ENCODE peak calls at places on chromosomes 12 and 14, in nine cellular contexts. One of them, this sample, is unnamed.

GRCh38 chr12:123897221-123897620 is 75.4 kb downstream of the CCDC92 start:
- DNase-seq in SW 1271: no peak
- DNase-seq in GOT3: no peak
- DNase-seq in activated T-cell treated with anti-CD3 and anti-CD28 coated beads, Interleukin-2, amount 50 U/mL, for 48 hours: no peak
- DNase-seq in HS-5: peak
- DNase-seq in substantia nigra: no peak
- DNase-seq in NCI-H2081: no peak
- DNase-seq in SK-MEL-5: no peak
- DNase-seq in HCEC 1CT: peak
- DNase-seq in this sample: no peak

GRCh38 chr12:45938566-45938965 is 51.8 kb downstream of the SCAF11 start:
- DNase-seq in substantia nigra: no peak
- DNase-seq in SW 1271: no peak
- DNase-seq in activated T-cell treated with anti-CD3 and anti-CD28 coated beads, Interleukin-2, amount 50 U/mL, for 48 hours: no peak
- DNase-seq in HS-5: no peak
- DNase-seq in HCEC 1CT: no peak
- DNase-seq in SK-MEL-5: no peak
- DNase-seq in GOT3: no peak
- DNase-seq in NCI-H2081: no peak
- DNase-seq in this sample: no peak

GRCh38 chr14:51845811-51846210 is 14.6 kb upstream of the GNG2 start:
- DNase-seq in HS-5: no peak
- DNase-seq in NCI-H2081: no peak
- DNase-seq in activated T-cell treated with anti-CD3 and anti-CD28 coated beads, Interleukin-2, amount 50 U/mL, for 48 hours: no peak
- DNase-seq in HCEC 1CT: peak
- DNase-seq in SK-MEL-5: no peak
- DNase-seq in GOT3: no peak
- DNase-seq in SW 1271: no peak
- DNase-seq in substantia nigra: no peak
- DNase-seq in this sample: no peak

GRCh38 chr14:68785817-68786490 is 6.9 kb downstream of the ZFP36L1 start:
- DNase-seq in HS-5: no peak
- DNase-seq in SW 1271: no peak
- DNase-seq in GOT3: no peak
- DNase-seq in HCEC 1CT: peak
- DNase-seq in SK-MEL-5: no peak
- DNase-seq in substantia nigra: no peak
- DNase-seq in NCI-H2081: no peak
- DNase-seq in activated T-cell treated with anti-CD3 and anti-CD28 coated beads, Interleukin-2, amount 50 U/mL, for 48 hours: peak
- DNase-seq in this sample: peak

GRCh38 chr14:59358105-59358504 is 107.1 kb downstream of the GPR135 start:
- DNase-seq in NCI-H2081: no peak
- DNase-seq in HS-5: peak
- DNase-seq in SK-MEL-5: no peak
- DNase-seq in GOT3: no peak
- DNase-seq in SW 1271: peak
- DNase-seq in activated T-cell treated with anti-CD3 and anti-CD28 coated beads, Interleukin-2, amount 50 U/mL, for 48 hours: no peak
- DNase-seq in substantia nigra: no peak
- DNase-seq in HCEC 1CT: peak
- DNase-seq in this sample: no peak

GRCh38 chr12:6979021-6979420 is 8.3 kb downstream of the EMG1 start:
- DNase-seq in HS-5: no peak
- DNase-seq in SK-MEL-5: no peak
- DNase-seq in GOT3: no peak
- DNase-seq in activated T-cell treated with anti-CD3 and anti-CD28 coated beads, Interleukin-2, amount 50 U/mL, for 48 hours: no peak
- DNase-seq in SW 1271: no peak
- DNase-seq in NCI-H2081: no peak
- DNase-seq in substantia nigra: no peak
- DNase-seq in HCEC 1CT: no peak
- DNase-seq in this sample: no peak

GRCh38 chr14:58408681-58409080 is 13.0 kb downstream of the TOMM20L start:
- DNase-seq in HCEC 1CT: no peak
- DNase-seq in SW 1271: no peak
- DNase-seq in GOT3: no peak
- DNase-seq in HS-5: no peak
- DNase-seq in activated T-cell treated with anti-CD3 and anti-CD28 coated beads, Interleukin-2, amount 50 U/mL, for 48 hours: no peak
- DNase-seq in substantia nigra: no peak
- DNase-seq in SK-MEL-5: no peak
- DNase-seq in NCI-H2081: no peak
- DNase-seq in this sample: no peak

GRCh38 chr12:121651381-121651780 is 18.1 kb downstream of the MORN3 start:
- DNase-seq in SW 1271: no peak
- DNase-seq in HS-5: no peak
- DNase-seq in HCEC 1CT: no peak
- DNase-seq in activated T-cell treated with anti-CD3 and anti-CD28 coated beads, Interleukin-2, amount 50 U/mL, for 48 hours: no peak
- DNase-seq in substantia nigra: no peak
- DNase-seq in NCI-H2081: no peak
- DNase-seq in SK-MEL-5: no peak
- DNase-seq in GOT3: no peak
- DNase-seq in this sample: no peak

GRCh38 chr14:94601961-94602391 is 10.2 kb upstream of the SERPINA3 start:
- DNase-seq in activated T-cell treated with anti-CD3 and anti-CD28 coated beads, Interleukin-2, amount 50 U/mL, for 48 hours: no peak
- DNase-seq in SW 1271: peak
- DNase-seq in NCI-H2081: no peak
- DNase-seq in substantia nigra: peak
- DNase-seq in HCEC 1CT: peak
- DNase-seq in HS-5: peak
- DNase-seq in SK-MEL-5: no peak
- DNase-seq in GOT3: peak
- DNase-seq in this sample: no peak

GRCh38 chr12:1305063-1305434 is 289.3 kb downstream of the FBXL14 start:
- DNase-seq in substantia nigra: no peak
- DNase-seq in SW 1271: no peak
- DNase-seq in SK-MEL-5: no peak
- DNase-seq in HS-5: no peak
- DNase-seq in GOT3: no peak
- DNase-seq in activated T-cell treated with anti-CD3 and anti-CD28 coated beads, Interleukin-2, amount 50 U/mL, for 48 hours: no peak
- DNase-seq in NCI-H2081: no peak
- DNase-seq in HCEC 1CT: no peak
- DNase-seq in this sample: no peak

GRCh38 chr12:68915055-68915454 is 17.9 kb downstream of the CPM start:
- DNase-seq in GOT3: no peak
- DNase-seq in HCEC 1CT: peak
- DNase-seq in NCI-H2081: no peak
- DNase-seq in SW 1271: no peak
- DNase-seq in substantia nigra: no peak
- DNase-seq in HS-5: peak
- DNase-seq in SK-MEL-5: no peak
- DNase-seq in activated T-cell treated with anti-CD3 and anti-CD28 coated beads, Interleukin-2, amount 50 U/mL, for 48 hours: no peak
- DNase-seq in this sample: no peak

GRCh38 chr14:95918466-95918865 is 41.8 kb downstream of the TUNAR start:
- DNase-seq in HCEC 1CT: no peak
- DNase-seq in HS-5: no peak
- DNase-seq in NCI-H2081: no peak
- DNase-seq in activated T-cell treated with anti-CD3 and anti-CD28 coated beads, Interleukin-2, amount 50 U/mL, for 48 hours: no peak
- DNase-seq in SK-MEL-5: peak
- DNase-seq in GOT3: no peak
- DNase-seq in SW 1271: no peak
- DNase-seq in substantia nigra: no peak
- DNase-seq in this sample: no peak

GRCh38 chr12:104495786-104496185 is 39.0 kb downstream of the CHST11 start:
- DNase-seq in activated T-cell treated with anti-CD3 and anti-CD28 coated beads, Interleukin-2, amount 50 U/mL, for 48 hours: no peak
- DNase-seq in SW 1271: no peak
- DNase-seq in substantia nigra: no peak
- DNase-seq in NCI-H2081: no peak
- DNase-seq in HCEC 1CT: no peak
- DNase-seq in GOT3: no peak
- DNase-seq in SK-MEL-5: no peak
- DNase-seq in HS-5: no peak
- DNase-seq in this sample: no peak

GRCh38 chr12:90261283-90261682 is 552.6 kb upstream of the ATP2B1 start:
- DNase-seq in SK-MEL-5: no peak
- DNase-seq in HS-5: no peak
- DNase-seq in NCI-H2081: no peak
- DNase-seq in HCEC 1CT: peak
- DNase-seq in substantia nigra: no peak
- DNase-seq in activated T-cell treated with anti-CD3 and anti-CD28 coated beads, Interleukin-2, amount 50 U/mL, for 48 hours: no peak
- DNase-seq in SW 1271: no peak
- DNase-seq in GOT3: no peak
- DNase-seq in this sample: no peak

GRCh38 chr12:110794623-110795280 is 52.0 kb upstream of the CCDC63 start:
- DNase-seq in GOT3: no peak
- DNase-seq in activated T-cell treated with anti-CD3 and anti-CD28 coated beads, Interleukin-2, amount 50 U/mL, for 48 hours: no peak
- DNase-seq in SW 1271: no peak
- DNase-seq in NCI-H2081: no peak
- DNase-seq in substantia nigra: no peak
- DNase-seq in SK-MEL-5: no peak
- DNase-seq in HCEC 1CT: peak
- DNase-seq in HS-5: no peak
- DNase-seq in this sample: no peak

GRCh38 chr12:57272337-57273151 is 21.6 kb upstream of the STAC3 start:
- DNase-seq in HCEC 1CT: peak
- DNase-seq in GOT3: no peak
- DNase-seq in activated T-cell treated with anti-CD3 and anti-CD28 coated beads, Interleukin-2, amount 50 U/mL, for 48 hours: no peak
- DNase-seq in HS-5: no peak
- DNase-seq in substantia nigra: no peak
- DNase-seq in SW 1271: no peak
- DNase-seq in SK-MEL-5: no peak
- DNase-seq in NCI-H2081: no peak
- DNase-seq in this sample: no peak

GRCh38 chr12:108021129-108021528 is 108.0 kb upstream of the WSCD2 start:
- DNase-seq in substantia nigra: no peak
- DNase-seq in HS-5: no peak
- DNase-seq in NCI-H2081: no peak
- DNase-seq in HCEC 1CT: no peak
- DNase-seq in SW 1271: no peak
- DNase-seq in SK-MEL-5: no peak
- DNase-seq in GOT3: no peak
- DNase-seq in activated T-cell treated with anti-CD3 and anti-CD28 coated beads, Interleukin-2, amount 50 U/mL, for 48 hours: no peak
- DNase-seq in this sample: no peak

This sample was measured in stimulated activated naive CD8-positive, alpha-beta T cell treated with anti-CD3 and anti-CD28 coated beads, Interleukin-15, Interleukin-2, amounts not matched to agents 100 U/mL and 50 U/mL, for 24 hours.